ENCODE peak calls at places on chromosomes 3 and 15, in four cellular contexts. E, N, O and J are unnamed samples.
A peak's percentile ranks its signal among the peaks of the same experiment; 100 is the strongest.

GRCh38 chr3:51944541-51945021 is 2.4 kb downstream of the PARP3 start:
- DNase-seq in E (no peak), N (no peak), O (no peak), J (no peak)

GRCh38 chr3:37290551-37290950 is 116.2 kb upstream of the LRRFIP2 start:
- DNase-seq in E (no peak), N (peak; percentile 36), O (no peak), J (no peak)

GRCh38 chr15:48005921-48006541 is 114.8 kb upstream of the SLC24A5 start:
- DNase-seq in E (no peak), N (peak; percentile 65), O (no peak), J (no peak)

GRCh38 chr3:169660709-169661566 is 2.6 kb downstream of the MECOM start:
- DNase-seq in E (no peak), N (no peak), O (no peak), J (no peak)

GRCh38 chr15:25787381-25787780 is 75.7 kb downstream of the ATP10A start:
- DNase-seq in E (no peak), N (no peak), O (no peak), J (no peak)

GRCh38 chr3:112293368-112294321 is at the start of gene SLC9C1:
- DNase-seq in E (peak; percentile 40), N (peak; percentile 78), O (peak; percentile 60), J (no peak)

GRCh38 chr3:46549989-46550388 is 16.1 kb downstream of the LRRC2 start:
- DNase-seq in E (no peak), N (no peak), O (no peak), J (no peak)

GRCh38 chr15:90190606-90191343 is 10.4 kb upstream of the SEMA4B start:
- DNase-seq in E (no peak), N (no peak), O (peak; percentile 90), J (no peak)

GRCh38 chr3:197023241-197023997 is 6.2 kb downstream of the MELTF start:
- DNase-seq in E (no peak), N (no peak), O (peak; percentile 40), J (peak; percentile 28)